ENCODE peak calls at places on chromosomes 16 and 17, in nine cellular contexts. One of them, this sample, is unnamed.

GRCh38 chr16:67429799-67430503 is 970 bp upstream of the HSD11B2 start:
- DNase-seq in ascending aorta: no peak
- DNase-seq in thoracic aorta: no peak
- DNase-seq in fibroblast of lung: no peak
- DNase-seq in tibial artery: no peak
- DNase-seq in thyroid gland: no peak
- DNase-seq in HCT116: no peak
- DNase-seq in H9: no peak
- DNase-seq in psoas muscle: no peak
- DNase-seq in this sample: no peak

GRCh38 chr17:21228111-21228510 is 14.2 kb upstream of the TMEM11 start:
- DNase-seq in ascending aorta: no peak
- DNase-seq in thoracic aorta: no peak
- DNase-seq in fibroblast of lung: no peak
- DNase-seq in tibial artery: no peak
- DNase-seq in thyroid gland: no peak
- DNase-seq in HCT116: no peak
- DNase-seq in H9: no peak
- DNase-seq in psoas muscle: no peak
- DNase-seq in this sample: no peak

GRCh38 chr16:10770907-10771306 is 27.3 kb downstream of the NUBP1 start:
- DNase-seq in ascending aorta: no peak
- DNase-seq in thoracic aorta: no peak
- DNase-seq in fibroblast of lung: peak
- DNase-seq in tibial artery: no peak
- DNase-seq in thyroid gland: no peak
- DNase-seq in HCT116: no peak
- DNase-seq in H9: no peak
- DNase-seq in psoas muscle: no peak
- DNase-seq in this sample: no peak

GRCh38 chr17:43702636-43703035 is 40.9 kb upstream of the MEOX1 start:
- DNase-seq in ascending aorta: no peak
- DNase-seq in thoracic aorta: no peak
- DNase-seq in fibroblast of lung: no peak
- DNase-seq in tibial artery: no peak
- DNase-seq in thyroid gland: no peak
- DNase-seq in HCT116: no peak
- DNase-seq in H9: peak
- DNase-seq in psoas muscle: no peak
- DNase-seq in this sample: peak

GRCh38 chr17:48567209-48567608 is 10.9 kb downstream of the HOXB4 start:
- DNase-seq in ascending aorta: no peak
- DNase-seq in thoracic aorta: no peak
- DNase-seq in fibroblast of lung: peak
- DNase-seq in tibial artery: no peak
- DNase-seq in thyroid gland: no peak
- DNase-seq in HCT116: no peak
- DNase-seq in H9: no peak
- DNase-seq in psoas muscle: no peak
- DNase-seq in this sample: no peak

GRCh38 chr17:82145550-82146165 is 47.6 kb upstream of the FASN start:
- DNase-seq in ascending aorta: no peak
- DNase-seq in thoracic aorta: no peak
- DNase-seq in fibroblast of lung: no peak
- DNase-seq in tibial artery: no peak
- DNase-seq in thyroid gland: no peak
- DNase-seq in HCT116: no peak
- DNase-seq in H9: no peak
- DNase-seq in psoas muscle: no peak
- DNase-seq in this sample: no peak

GRCh38 chr16:200388-200787 is 20.1 kb downstream of the HBQ1 start:
- DNase-seq in ascending aorta: no peak
- DNase-seq in thoracic aorta: no peak
- DNase-seq in fibroblast of lung: no peak
- DNase-seq in tibial artery: no peak
- DNase-seq in thyroid gland: no peak
- DNase-seq in HCT116: no peak
- DNase-seq in H9: no peak
- DNase-seq in psoas muscle: no peak
- DNase-seq in this sample: no peak

GRCh38 chr17:41775394-41776226 is 10.9 kb downstream of the JUP start:
- DNase-seq in ascending aorta: no peak
- DNase-seq in thoracic aorta: no peak
- DNase-seq in fibroblast of lung: no peak
- DNase-seq in tibial artery: no peak
- DNase-seq in thyroid gland: no peak
- DNase-seq in HCT116: no peak
- DNase-seq in H9: peak
- DNase-seq in psoas muscle: no peak
- DNase-seq in this sample: no peak

GRCh38 chr16:66696669-66697630 is at the start of gene CMTM4:
- DNase-seq in ascending aorta: peak
- DNase-seq in thoracic aorta: peak
- DNase-seq in fibroblast of lung: peak
- DNase-seq in tibial artery: peak
- DNase-seq in thyroid gland: peak
- DNase-seq in HCT116: peak
- DNase-seq in H9: peak
- DNase-seq in psoas muscle: peak
- DNase-seq in this sample: peak

GRCh38 chr16:12362482-12363458 is 386.2 kb downstream of the SNX29 start:
- DNase-seq in ascending aorta: peak
- DNase-seq in thoracic aorta: no peak
- DNase-seq in fibroblast of lung: no peak
- DNase-seq in tibial artery: peak
- DNase-seq in thyroid gland: no peak
- DNase-seq in HCT116: no peak
- DNase-seq in H9: no peak
- DNase-seq in psoas muscle: peak
- DNase-seq in this sample: no peak

GRCh38 chr16:1731603-1732002 is 25.6 kb downstream of the MAPK8IP3 start:
- DNase-seq in ascending aorta: no peak
- DNase-seq in thoracic aorta: no peak
- DNase-seq in fibroblast of lung: no peak
- DNase-seq in tibial artery: no peak
- DNase-seq in thyroid gland: no peak
- DNase-seq in HCT116: no peak
- DNase-seq in H9: no peak
- DNase-seq in psoas muscle: no peak
- DNase-seq in this sample: no peak

GRCh38 chr16:71226229-71227141 is 4.0 kb downstream of the HYDIN start:
- DNase-seq in ascending aorta: no peak
- DNase-seq in thoracic aorta: no peak
- DNase-seq in fibroblast of lung: no peak
- DNase-seq in tibial artery: no peak
- DNase-seq in thyroid gland: no peak
- DNase-seq in HCT116: no peak
- DNase-seq in H9: no peak
- DNase-seq in psoas muscle: no peak
- DNase-seq in this sample: no peak

GRCh38 chr17:28057731-28058246 is 15.3 kb downstream of the NLK start:
- DNase-seq in ascending aorta: no peak
- DNase-seq in thoracic aorta: no peak
- DNase-seq in fibroblast of lung: peak
- DNase-seq in tibial artery: no peak
- DNase-seq in thyroid gland: no peak
- DNase-seq in HCT116: no peak
- DNase-seq in H9: no peak
- DNase-seq in psoas muscle: no peak
- DNase-seq in this sample: peak

GRCh38 chr16:85370543-85370880 is 242.6 kb upstream of the GSE1 start:
- DNase-seq in ascending aorta: no peak
- DNase-seq in thoracic aorta: no peak
- DNase-seq in fibroblast of lung: no peak
- DNase-seq in tibial artery: no peak
- DNase-seq in thyroid gland: no peak
- DNase-seq in HCT116: no peak
- DNase-seq in H9: no peak
- DNase-seq in psoas muscle: no peak
- DNase-seq in this sample: no peak

GRCh38 chr17:37461668-37462067 is 28.0 kb upstream of the DUSP14 start:
- DNase-seq in ascending aorta: no peak
- DNase-seq in thoracic aorta: no peak
- DNase-seq in fibroblast of lung: no peak
- DNase-seq in tibial artery: no peak
- DNase-seq in thyroid gland: no peak
- DNase-seq in HCT116: no peak
- DNase-seq in H9: no peak
- DNase-seq in psoas muscle: no peak
- DNase-seq in this sample: no peak

GRCh38 chr16:16027728-16028310 is 78.4 kb downstream of the ABCC1 start:
- DNase-seq in ascending aorta: no peak
- DNase-seq in thoracic aorta: no peak
- DNase-seq in fibroblast of lung: no peak
- DNase-seq in tibial artery: no peak
- DNase-seq in thyroid gland: peak
- DNase-seq in HCT116: no peak
- DNase-seq in H9: no peak
- DNase-seq in psoas muscle: no peak
- DNase-seq in this sample: no peak
- H3K27ac ChIP-seq in ascending aorta: no peak
- H3K27ac ChIP-seq in thoracic aorta: no peak
- H3K27ac ChIP-seq in fibroblast of lung: no peak
- H3K27ac ChIP-seq in tibial artery: no peak
- H3K27ac ChIP-seq in thyroid gland: peak
- H3K27ac ChIP-seq in HCT116: no peak
- H3K27ac ChIP-seq in H9: no peak
- H3K27ac ChIP-seq in psoas muscle: peak
- H3K27ac ChIP-seq in this sample: peak

DNA sequence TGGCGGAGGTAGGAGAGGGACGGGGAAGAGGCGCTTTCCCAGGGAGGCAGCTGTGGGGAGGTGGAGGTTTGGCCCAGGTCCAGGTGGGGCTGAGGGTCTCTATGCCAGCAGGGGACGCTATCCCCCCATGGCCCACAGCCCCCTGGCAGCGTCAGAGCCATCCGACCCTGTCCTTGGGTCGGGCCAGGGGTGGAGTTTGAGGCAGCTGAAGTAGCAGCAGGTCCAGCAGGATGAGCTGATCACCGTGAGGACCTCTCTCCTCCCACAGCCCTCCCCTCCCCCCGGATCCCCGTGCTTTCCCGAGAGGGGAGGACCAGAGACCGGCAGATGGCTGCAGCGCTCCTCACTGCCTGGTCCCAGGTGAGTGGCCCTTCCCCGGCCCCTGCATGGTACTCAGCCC is 3.2 kb downstream of the ZNF205 start:
- DNase-seq in ascending aorta: no peak
- DNase-seq in thoracic aorta: no peak
- DNase-seq in fibroblast of lung: no peak
- DNase-seq in tibial artery: no peak
- DNase-seq in thyroid gland: no peak
- DNase-seq in HCT116: no peak
- DNase-seq in H9: peak
- DNase-seq in psoas muscle: no peak
- DNase-seq in this sample: no peak
- TF ChIP-seq CTCF in ascending aorta: no peak
- TF ChIP-seq CTCF in thoracic aorta: no peak
- TF ChIP-seq CTCF in fibroblast of lung: no peak
- TF ChIP-seq CTCF in tibial artery: no peak
- TF ChIP-seq CTCF in thyroid gland: no peak
- TF ChIP-seq CTCF in HCT116: no peak
- TF ChIP-seq CTCF in H9: peak
- TF ChIP-seq CTCF in psoas muscle: no peak
- TF ChIP-seq CTCF in this sample: no peak

GRCh38 chr17:30838187-30838807 is 6.5 kb downstream of the ATAD5 start:
- DNase-seq in ascending aorta: no peak
- DNase-seq in thoracic aorta: no peak
- DNase-seq in fibroblast of lung: peak
- DNase-seq in tibial artery: no peak
- DNase-seq in thyroid gland: no peak
- DNase-seq in HCT116: no peak
- DNase-seq in H9: no peak
- DNase-seq in psoas muscle: no peak
- DNase-seq in this sample: no peak

DNA sequence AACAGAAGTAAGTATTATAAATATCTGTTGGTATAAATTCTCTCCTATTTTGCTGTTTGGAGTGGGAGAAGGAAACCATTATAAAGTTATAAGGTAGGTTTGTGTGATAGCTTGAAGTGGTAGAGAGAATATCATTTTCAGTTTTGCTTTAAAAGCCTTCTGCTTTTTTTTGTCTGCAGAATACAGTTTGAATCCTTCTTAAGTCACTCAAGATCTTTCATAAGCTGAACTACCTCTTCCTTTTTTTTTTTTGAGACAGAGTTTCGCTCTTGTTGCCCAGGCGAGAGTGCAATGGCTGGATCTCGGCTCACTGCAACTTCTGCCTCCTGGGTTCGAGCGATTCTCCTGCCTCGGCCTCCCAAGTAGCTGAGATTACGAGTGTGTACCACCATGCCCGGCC is 9.0 kb downstream of the ATAD5 start:
- DNase-seq in ascending aorta: no peak
- DNase-seq in thoracic aorta: no peak
- DNase-seq in fibroblast of lung: no peak
- DNase-seq in tibial artery: no peak
- DNase-seq in thyroid gland: no peak
- DNase-seq in HCT116: no peak
- DNase-seq in H9: no peak
- DNase-seq in psoas muscle: no peak
- DNase-seq in this sample: no peak
- H3K27ac ChIP-seq in ascending aorta: no peak
- H3K27ac ChIP-seq in thoracic aorta: no peak
- H3K27ac ChIP-seq in fibroblast of lung: no peak
- H3K27ac ChIP-seq in tibial artery: no peak
- H3K27ac ChIP-seq in thyroid gland: no peak
- H3K27ac ChIP-seq in HCT116: no peak
- H3K27ac ChIP-seq in H9: no peak
- H3K27ac ChIP-seq in psoas muscle: no peak
- H3K27ac ChIP-seq in this sample: no peak

GRCh38 chr17:9979463-9979995 is 74.5 kb upstream of the RCVRN start:
- DNase-seq in ascending aorta: no peak
- DNase-seq in thoracic aorta: no peak
- DNase-seq in fibroblast of lung: peak
- DNase-seq in tibial artery: no peak
- DNase-seq in thyroid gland: no peak
- DNase-seq in HCT116: no peak
- DNase-seq in H9: no peak
- DNase-seq in psoas muscle: no peak
- DNase-seq in this sample: peak

GRCh38 chr17:9977175-9977574 is 72.1 kb upstream of the RCVRN start:
- DNase-seq in ascending aorta: no peak
- DNase-seq in thoracic aorta: no peak
- DNase-seq in fibroblast of lung: no peak
- DNase-seq in tibial artery: no peak
- DNase-seq in thyroid gland: no peak
- DNase-seq in HCT116: no peak
- DNase-seq in H9: no peak
- DNase-seq in psoas muscle: no peak
- DNase-seq in this sample: no peak

GRCh38 chr17:9973689-9974459 is 68.8 kb upstream of the RCVRN start:
- DNase-seq in ascending aorta: no peak
- DNase-seq in thoracic aorta: no peak
- DNase-seq in fibroblast of lung: no peak
- DNase-seq in tibial artery: no peak
- DNase-seq in thyroid gland: no peak
- DNase-seq in HCT116: no peak
- DNase-seq in H9: no peak
- DNase-seq in psoas muscle: no peak
- DNase-seq in this sample: no peak

GRCh38 chr17:9974460-9975381 is 69.7 kb upstream of the RCVRN start:
- DNase-seq in ascending aorta: no peak
- DNase-seq in thoracic aorta: no peak
- DNase-seq in fibroblast of lung: no peak
- DNase-seq in tibial artery: no peak
- DNase-seq in thyroid gland: no peak
- DNase-seq in HCT116: no peak
- DNase-seq in H9: no peak
- DNase-seq in psoas muscle: no peak
- DNase-seq in this sample: no peak

GRCh38 chr17:9976283-9977009 is 71.4 kb upstream of the RCVRN start:
- DNase-seq in ascending aorta: no peak
- DNase-seq in thoracic aorta: no peak
- DNase-seq in fibroblast of lung: no peak
- DNase-seq in tibial artery: no peak
- DNase-seq in thyroid gland: no peak
- DNase-seq in HCT116: no peak
- DNase-seq in H9: no peak
- DNase-seq in psoas muscle: no peak
- DNase-seq in this sample: no peak
- TF ChIP-seq CTCF in ascending aorta: no peak
- TF ChIP-seq CTCF in thoracic aorta: no peak
- TF ChIP-seq CTCF in fibroblast of lung: no peak
- TF ChIP-seq CTCF in tibial artery: no peak
- TF ChIP-seq CTCF in thyroid gland: no peak
- TF ChIP-seq CTCF in HCT116: no peak
- TF ChIP-seq CTCF in H9: no peak
- TF ChIP-seq CTCF in psoas muscle: no peak
- TF ChIP-seq CTCF in this sample: no peak